ENCODE peak calls at places on chromosome 19, in six cellular contexts. B is cardiac fibroblast, D is tibial nerve, Z is NB4, U is cardiac muscle cell, J is psoas muscle. Q is an unnamed sample.

GRCh38 chr19:28633223-28634030 is 579.5 kb downstream of the UQCRFS1 start:
- DNase-seq in B (peak; percentile 85), D (no peak), Z (peak; percentile 60), U (peak; percentile 44), J (peak; percentile 41), Q (no peak)

GRCh38 chr19:55563261-55563690 is 17.4 kb downstream of the ZNF579 start:
- DNase-seq in B (no peak), D (no peak), Z (no peak), U (peak; percentile 69), J (peak; percentile 58), Q (no peak)

GRCh38 chr19:7928741-7929701 is 3.1 kb upstream of the CTXN1 start:
- DNase-seq in B (peak; percentile 92), D (peak; percentile 48), Z (peak; percentile 79), U (peak; percentile 49), J (peak; percentile 64), Q (no peak)

GRCh38 chr19:38979867-38980266 is 4.3 kb upstream of the FBXO17 start:
- DNase-seq in B (no peak), D (no peak), Z (no peak), U (no peak), J (no peak), Q (no peak)

GRCh38 chr19:28242317-28242927 is 970.5 kb downstream of the UQCRFS1 start:
- DNase-seq in B (peak; percentile 58), D (no peak), Z (peak; percentile 46), U (peak; percentile 62), J (no peak), Q (no peak)

GRCh38 chr19:35207391-35207871 is 21.1 kb downstream of the FAM187B start:
- DNase-seq in B (no peak), D (no peak), Z (no peak), U (no peak), J (no peak), Q (no peak)

GRCh38 chr19:4051175-4052101 is 15.3 kb downstream of the ZBTB7A start:
- DNase-seq in B (peak; percentile 69), D (no peak), Z (peak; percentile 91), U (no peak), J (peak; percentile 65), Q (no peak)

GRCh38 chr19:10699650-10700335 is 1.4 kb upstream of the QTRT1 start:
- DNase-seq in B (peak; percentile 81), D (no peak), Z (peak; percentile 92), U (peak; percentile 58), J (no peak), Q (no peak)

GRCh38 chr19:3369337-3370213 is 3.2 kb downstream of the NFIC start:
- DNase-seq in B (peak; percentile 49), D (no peak), Z (no peak), U (no peak), J (peak; percentile 73), Q (no peak)

GRCh38 chr19:9597027-9597426 is 12.7 kb upstream of the ZNF121 start:
- DNase-seq in B (peak; percentile 94), D (no peak), Z (no peak), U (no peak), J (no peak), Q (no peak)

GRCh38 chr19:7973883-7974282 is 30.4 kb upstream of the TIMM44 start:
- DNase-seq in B (no peak), D (no peak), Z (no peak), U (no peak), J (peak; percentile 66), Q (no peak)

GRCh38 chr19:2631213-2631821 is 71.2 kb downstream of the GNG7 start:
- DNase-seq in B (peak; percentile 49), D (no peak), Z (peak; percentile 73), U (no peak), J (no peak), Q (no peak)

GRCh38 chr19:1076951-1077350 is 10.0 kb downstream of the ARHGAP45 start:
- DNase-seq in B (no peak), D (no peak), Z (peak; percentile 76), U (no peak), J (peak; percentile 63), Q (no peak)

GRCh38 chr19:6412111-6412999 is 12.3 kb downstream of the KHSRP start:
- DNase-seq in B (peak; percentile 18), D (no peak), Z (peak; percentile 40), U (peak; percentile 67), J (no peak), Q (no peak)

GRCh38 chr19:37931941-37932655 is 25.1 kb downstream of the SIPA1L3 start:
- DNase-seq in B (peak; percentile 51), D (no peak), Z (peak; percentile 79), U (peak; percentile 61), J (peak; percentile 33), Q (peak; percentile 21)

GRCh38 chr19:6491802-6492592 is 10.1 kb downstream of the TUBB4A start:
- DNase-seq in B (no peak), D (no peak), Z (no peak), U (no peak), J (no peak), Q (no peak)

GRCh38 chr19:16051254-16052025 is 24.9 kb upstream of the TPM4 start:
- DNase-seq in B (peak; percentile 56), D (no peak), Z (peak; percentile 63), U (no peak), J (no peak), Q (no peak)

GRCh38 chr19:51274371-51274770 is 23.5 kb downstream of the SIGLECL1 start:
- DNase-seq in B (no peak), D (no peak), Z (no peak), U (no peak), J (no peak), Q (no peak)

GRCh38 chr19:51277112-51277511 is 26.2 kb downstream of the SIGLECL1 start:
- DNase-seq in B (no peak), D (no peak), Z (no peak), U (no peak), J (no peak), Q (no peak)

GRCh38 chr19:51271015-51271600 is 20.2 kb downstream of the SIGLECL1 start:
- DNase-seq in B (peak; percentile 1), D (no peak), Z (peak; percentile 96), U (no peak), J (no peak), Q (no peak)

GRCh38 chr19:51274037-51274370 is 23.1 kb downstream of the SIGLECL1 start:
- DNase-seq in B (no peak), D (no peak), Z (no peak), U (no peak), J (no peak), Q (no peak)

GRCh38 chr19:51272183-51272817 is 21.4 kb downstream of the SIGLECL1 start:
- DNase-seq in B (no peak), D (no peak), Z (peak; percentile 56), U (no peak), J (no peak), Q (no peak)
- TF ChIP-seq CTCF in B (no peak), D (no peak), Z (no peak), U (no peak), J (no peak), Q (no peak)

GRCh38 chr19:49595819-49596404 is 4.9 kb downstream of the PRR12 start:
- DNase-seq in B (no peak), D (no peak), Z (no peak), U (no peak), J (no peak), Q (no peak)

GRCh38 chr19:49597703-49597974 is 6.7 kb downstream of the PRR12 start:
- DNase-seq in B (no peak), D (no peak), Z (no peak), U (no peak), J (peak; percentile 21), Q (no peak)

GRCh38 chr19:49596407-49596806 is 5.4 kb downstream of the PRR12 start:
- DNase-seq in B (no peak), D (no peak), Z (no peak), U (no peak), J (no peak), Q (no peak)

GRCh38 chr19:49595006-49595818 is 4.2 kb downstream of the PRR12 start:
- DNase-seq in B (no peak), D (no peak), Z (no peak), U (no peak), J (no peak), Q (no peak)

GRCh38 chr19:49596954-49597702 is 6.1 kb downstream of the PRR12 start:
- DNase-seq in B (no peak), D (no peak), Z (no peak), U (no peak), J (no peak), Q (no peak)
- TF ChIP-seq CTCF in B (no peak), D (no peak), Z (no peak), U (no peak), J (no peak), Q (no peak)

GRCh38 chr19:50258918-50259372 is 55.5 kb downstream of the MYH14 start:
- DNase-seq in B (peak; percentile 10), D (no peak), Z (peak; percentile 52), U (no peak), J (peak; percentile 32), Q (no peak)

GRCh38 chr19:50252887-50253268 is 49.5 kb downstream of the MYH14 start:
- DNase-seq in B (no peak), D (no peak), Z (no peak), U (no peak), J (no peak), Q (no peak)

GRCh38 chr19:50257141-50257540 is 53.7 kb downstream of the MYH14 start:
- DNase-seq in B (no peak), D (no peak), Z (no peak), U (no peak), J (no peak), Q (no peak)

GRCh38 chr19:50252111-50252886 is 48.9 kb downstream of the MYH14 start:
- DNase-seq in B (peak; percentile 48), D (no peak), Z (peak; percentile 33), U (no peak), J (no peak), Q (no peak)

GRCh38 chr19:50255115-50255514 is 51.7 kb downstream of the MYH14 start:
- DNase-seq in B (no peak), D (no peak), Z (no peak), U (no peak), J (no peak), Q (no peak)
- TF ChIP-seq CTCF in B (peak; percentile 32), D (no peak), Z (no peak), U (peak; percentile 13), J (no peak), Q (no peak)

GRCh38 chr19:50003810-50004419 is 21.3 kb downstream of the VRK3 start:
- DNase-seq in B (peak; percentile 96), D (no peak), Z (peak; percentile 91), U (no peak), J (peak; percentile 53), Q (peak; percentile 59)

GRCh38 chr19:50005428-50005827 is 19.7 kb downstream of the VRK3 start:
- DNase-seq in B (no peak), D (no peak), Z (no peak), U (no peak), J (no peak), Q (no peak)

GRCh38 chr19:50007170-50007569 is 18.0 kb downstream of the VRK3 start:
- DNase-seq in B (no peak), D (no peak), Z (no peak), U (no peak), J (no peak), Q (no peak)

GRCh38 chr19:50007947-50008346 is 17.2 kb downstream of the VRK3 start:
- DNase-seq in B (no peak), D (no peak), Z (no peak), U (no peak), J (no peak), Q (no peak)

GRCh38 chr19:50008532-50008931 is 16.6 kb downstream of the VRK3 start:
- DNase-seq in B (peak; percentile 11), D (no peak), Z (peak; percentile 33), U (peak; percentile 14), J (no peak), Q (no peak)
- TF ChIP-seq CTCF in B (peak; percentile 25), D (no peak), Z (peak; percentile 31), U (peak; percentile 25), J (no peak), Q (no peak)

GRCh38 chr19:13621413-13621812 is 115.1 kb upstream of the CACNA1A start:
- DNase-seq in B (peak; percentile 93), D (no peak), Z (peak; percentile 11), U (no peak), J (peak; percentile 14), Q (no peak)
- TF ChIP-seq CTCF in B (peak; percentile 36), D (no peak), Z (no peak), U (no peak), J (no peak), Q (no peak)